ENCODE peak calls at places on chromosomes 7 and 10, in six cellular contexts. K, O, I, J, V and Z are unnamed samples.

GRCh38 chr7:95718556-95719410 is 53.6 kb upstream of the DYNC1I1 start:
- DNase-seq in K (no peak), O (no peak), I (no peak), J (no peak), V (no peak), Z (no peak)

GRCh38 chr10:103045961-103046360 is 127.9 kb downstream of the CNNM2 start:
- DNase-seq in K (no peak), O (no peak), I (no peak), J (no peak), V (no peak), Z (no peak)

GRCh38 chr10:79981673-79982485 is 33.0 kb upstream of the SFTPD start:
- DNase-seq in K (peak), O (peak), I (peak), J (no peak), V (peak), Z (peak)

GRCh38 chr10:42952931-42953683 is 123.8 kb upstream of the RET start:
- DNase-seq in K (no peak), O (peak), I (no peak), J (no peak), V (no peak), Z (peak)

GRCh38 chr7:81284576-81284975 is 365.7 kb upstream of the SEMA3C start:
- DNase-seq in K (no peak), O (no peak), I (no peak), J (peak), V (no peak), Z (no peak)

GRCh38 chr10:88138319-88138848 is 275.0 kb downstream of the PTEN start:
- DNase-seq in K (no peak), O (no peak), I (no peak), J (no peak), V (no peak), Z (no peak)

GRCh38 chr10:86308056-86308455 is 58.5 kb downstream of the GRID1 start:
- DNase-seq in K (no peak), O (no peak), I (no peak), J (no peak), V (no peak), Z (no peak)

GRCh38 chr7:127189074-127189473 is 63.7 kb downstream of the GRM8 start:
- DNase-seq in K (no peak), O (no peak), I (no peak), J (no peak), V (no peak), Z (no peak)

GRCh38 chr10:69123306-69123746 is 652 bp upstream of the VPS26A start:
- DNase-seq in K (no peak), O (peak), I (no peak), J (peak), V (peak), Z (no peak)

GRCh38 chr7:158473238-158473637 is 114.4 kb downstream of the PTPRN2 start:
- DNase-seq in K (no peak), O (no peak), I (no peak), J (no peak), V (no peak), Z (no peak)

GRCh38 chr7:638256-639011 is 88.1 kb upstream of the DNAAF5 start:
- DNase-seq in K (no peak), O (no peak), I (no peak), J (no peak), V (no peak), Z (no peak)

GRCh38 chr10:65204999-65205398 is 1683.8 kb downstream of the REEP3 start:
- DNase-seq in K (no peak), O (no peak), I (no peak), J (no peak), V (no peak), Z (no peak)

DNA sequence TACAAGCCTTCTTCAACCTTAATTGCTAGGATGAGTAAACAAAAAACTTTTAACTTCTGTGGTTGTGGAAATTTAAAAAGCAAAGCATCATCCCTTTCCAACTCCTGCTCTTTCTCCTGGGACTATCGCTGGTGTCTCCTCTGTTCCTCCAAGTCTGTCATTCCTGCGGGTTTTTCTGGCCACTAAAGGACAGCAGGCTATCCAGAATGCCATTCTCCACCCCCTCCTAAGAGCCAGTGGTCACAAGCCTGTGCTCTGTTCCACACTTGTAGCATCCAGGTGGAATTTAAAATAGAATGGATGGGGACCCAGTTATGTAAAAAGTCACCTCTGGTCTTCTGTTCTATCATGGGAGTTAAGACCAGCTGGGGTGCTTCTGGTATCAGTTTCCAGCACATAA is 5.3 kb upstream of the WNT16 start:
- DNase-seq in K (no peak), O (no peak), I (no peak), J (no peak), V (no peak), Z (no peak)
- H3K27ac ChIP-seq in K (no peak), O (no peak), I (no peak), J (no peak), V (no peak), Z (no peak)

DNA sequence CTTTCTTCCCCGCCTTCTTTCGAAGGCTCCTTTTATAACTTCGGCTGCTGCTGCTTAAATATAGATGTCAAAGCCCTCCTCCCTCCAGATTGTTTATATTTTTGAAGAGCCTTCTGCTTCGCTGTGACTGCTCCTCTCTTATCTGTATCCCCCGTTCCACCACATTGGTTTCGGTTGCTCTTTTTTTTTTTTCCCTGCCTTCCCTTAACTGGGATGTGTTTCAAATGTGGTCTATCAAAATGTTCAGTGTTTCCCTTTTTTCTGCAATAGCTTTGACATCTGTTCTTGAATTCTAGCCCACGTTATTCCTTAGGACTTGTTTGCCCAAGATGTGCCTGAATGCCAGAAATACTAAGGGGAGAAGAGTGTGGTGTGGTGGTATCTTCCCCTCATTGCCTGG is 96.5 kb downstream of the CUX1 start:
- DNase-seq in K (no peak), O (no peak), I (no peak), J (no peak), V (no peak), Z (no peak)
- H3K4me3 ChIP-seq in K (peak), O (no peak), I (peak), J (no peak), V (no peak), Z (no peak)

GRCh38 chr10:114174462-114175190 is 623 bp upstream of the CCDC186 start:
- DNase-seq in K (no peak), O (no peak), I (peak), J (peak), V (no peak), Z (peak)
- H3K27ac ChIP-seq in K (peak), O (peak), I (peak), J (peak), V (peak), Z (peak)

GRCh38 chr10:132788831-132789219 is 2.9 kb upstream of the NKX6-2 start:
- DNase-seq in K (no peak), O (no peak), I (no peak), J (no peak), V (no peak), Z (no peak)

GRCh38 chr10:132786529-132787252 is 744 bp upstream of the NKX6-2 start:
- DNase-seq in K (no peak), O (no peak), I (no peak), J (no peak), V (no peak), Z (no peak)

GRCh38 chr10:132787253-132788179 is 1.6 kb upstream of the NKX6-2 start:
- DNase-seq in K (no peak), O (no peak), I (no peak), J (no peak), V (peak), Z (no peak)

GRCh38 chr10:132789659-132790148 is 3.8 kb upstream of the NKX6-2 start:
- DNase-seq in K (no peak), O (no peak), I (no peak), J (no peak), V (no peak), Z (no peak)

DNA sequence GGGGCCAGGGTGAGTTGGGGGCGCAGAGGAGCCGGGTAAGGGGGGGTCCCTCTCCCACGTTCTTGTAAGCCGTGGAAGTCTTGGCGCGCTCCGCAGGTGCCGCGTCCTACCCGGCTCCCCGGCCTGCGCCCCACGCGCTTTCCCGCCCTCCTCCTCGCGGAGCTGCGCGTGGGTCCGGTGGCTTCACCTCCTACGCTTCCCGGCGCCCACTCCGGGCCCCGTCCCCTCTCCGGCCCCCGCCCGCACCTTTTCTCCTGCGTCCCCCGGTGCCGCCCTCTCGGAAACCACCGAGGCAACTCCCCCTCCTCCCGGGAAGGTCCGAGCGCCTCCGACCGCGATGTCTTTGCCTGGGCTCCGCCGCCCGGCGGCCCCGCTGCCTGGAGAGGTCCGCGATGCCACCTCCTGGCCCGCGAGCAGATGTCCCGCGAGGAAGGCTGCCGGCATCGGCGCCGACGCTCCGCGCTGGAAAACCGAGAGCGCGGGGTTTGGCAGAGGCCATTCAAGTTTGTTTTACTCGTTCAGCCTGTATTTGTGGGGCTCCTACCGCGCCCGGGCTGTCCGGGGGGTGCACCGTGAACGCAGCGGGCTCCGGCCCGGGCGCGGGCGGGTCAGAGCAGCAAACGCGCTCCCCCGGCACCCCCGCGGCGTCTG is 2.4 kb upstream of the NKX6-2 start:
- DNase-seq in K (no peak), O (no peak), I (no peak), J (no peak), V (peak), Z (no peak)
- H3K4me3 ChIP-seq in K (no peak), O (no peak), I (no peak), J (no peak), V (peak), Z (no peak)

GRCh38 chr10:12690525-12691139 is 310.9 kb downstream of the CCDC3 start:
- DNase-seq in K (no peak), O (no peak), I (no peak), J (no peak), V (no peak), Z (no peak)
- H3K27ac ChIP-seq in K (no peak), O (no peak), I (no peak), J (no peak), V (no peak), Z (no peak)

DNA sequence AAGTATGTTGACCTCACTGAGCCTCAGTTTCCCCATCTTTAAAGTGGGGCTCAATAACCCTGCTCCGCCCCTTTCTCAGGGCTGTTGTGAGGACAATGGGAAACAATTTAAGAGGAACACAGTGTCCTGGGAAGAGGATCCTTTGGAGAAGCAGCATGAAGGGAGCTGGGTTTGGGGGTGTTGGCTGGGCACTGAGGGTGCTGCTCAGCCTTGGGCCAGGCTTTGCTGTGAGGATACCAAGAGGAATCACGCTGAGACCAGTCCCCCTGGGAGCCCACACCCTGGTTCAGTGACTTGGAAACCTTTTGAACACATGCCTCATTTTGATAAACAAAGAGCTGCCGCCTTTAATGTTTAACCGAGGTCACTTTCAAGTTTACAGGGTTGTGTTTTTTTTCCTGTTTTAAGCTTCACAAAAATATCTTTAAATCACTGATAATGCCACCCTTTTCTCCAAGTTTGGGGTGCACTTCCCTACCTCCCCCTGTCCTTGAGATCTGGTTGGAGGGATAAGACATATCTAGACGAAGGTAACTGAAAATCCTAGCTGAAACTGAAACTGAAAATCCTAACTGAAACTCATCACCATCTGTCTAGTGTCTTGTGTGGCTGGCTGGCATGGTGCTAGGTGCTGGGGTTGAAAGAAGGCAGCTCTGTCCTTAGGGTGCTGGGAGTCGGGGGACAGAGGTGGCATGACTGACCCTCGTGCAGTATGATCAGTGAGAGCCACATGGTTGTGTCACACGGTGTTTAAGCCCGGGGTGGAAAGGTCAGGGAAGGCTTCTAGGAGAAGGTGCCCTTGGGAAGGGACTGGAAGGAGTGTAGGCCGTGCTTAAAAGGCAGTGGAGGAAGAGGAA is 27.7 kb downstream of the ZNF775 start:
- DNase-seq in K (no peak), O (peak), I (no peak), J (no peak), V (no peak), Z (no peak)
- H3K4me3 ChIP-seq in K (peak), O (peak), I (peak), J (no peak), V (no peak), Z (no peak)

GRCh38 chr7:70322786-70323185 is 724.5 kb downstream of the AUTS2 start:
- DNase-seq in K (no peak), O (no peak), I (no peak), J (no peak), V (no peak), Z (no peak)

GRCh38 chr7:70321016-70321415 is 722.7 kb downstream of the AUTS2 start:
- DNase-seq in K (no peak), O (no peak), I (no peak), J (no peak), V (no peak), Z (no peak)

GRCh38 chr7:70325509-70326101 is 727.3 kb downstream of the AUTS2 start:
- DNase-seq in K (no peak), O (no peak), I (no peak), J (peak), V (no peak), Z (no peak)
- H3K27ac ChIP-seq in K (no peak), O (no peak), I (no peak), J (no peak), V (no peak), Z (no peak)